ENCODE peak calls at places on chromosomes 16 and 17, in nine cellular contexts. M, I, Y, N, X, L, H, A and F are unnamed samples.

GRCh38 chr16:67967183-67967955 is 1.1 kb downstream of the SLC12A4 start:
- DNase-seq in N (peak; percentile 30), M (no peak), A (no peak), L (peak; percentile 12), Y (no peak), H (no peak), I (no peak), X (no peak), F (peak; percentile 47)

GRCh38 chr17:51260237-51260959 is at the start of gene UTP18:
- DNase-seq in X (peak; percentile 98), A (peak; percentile 95), I (peak; percentile 99), L (peak; percentile 96), N (peak; percentile 97), Y (peak; percentile 97), M (peak; percentile 93), H (peak; percentile 98), F (peak; percentile 99)

GRCh38 chr16:88811600-88811849 is 203 bp downstream of the APRT start:
- DNase-seq in I (no peak), M (no peak), N (no peak), L (no peak), X (no peak), H (no peak), Y (no peak), A (no peak), F (no peak)

GRCh38 chr17:44363613-44364159 is at the start of gene FAM171A2:
- DNase-seq in I (peak; percentile 89), M (peak; percentile 51), X (peak; percentile 75), Y (no peak), A (peak; percentile 52), N (peak; percentile 34), H (peak; percentile 57), L (peak; percentile 62), F (peak; percentile 74)

GRCh38 chr16:86215979-86216585 is 294.2 kb upstream of the FOXF1 start:
- DNase-seq in I (no peak), M (no peak), N (no peak), L (no peak), H (no peak), A (no peak), X (no peak), Y (no peak), F (no peak)

GRCh38 chr17:46841561-46842379 is 9.6 kb upstream of the WNT9B start:
- DNase-seq in Y (no peak), H (peak; percentile 10), M (no peak), A (no peak), N (no peak), X (no peak), L (no peak), I (peak; percentile 57), F (peak; percentile 13)

GRCh38 chr17:77320046-77320445 is 179.3 kb downstream of the SEC14L1 start:
- DNase-seq in L (no peak), Y (no peak), X (no peak), I (no peak), A (no peak), M (no peak), H (peak; percentile 89), N (peak; percentile 63), F (no peak)

GRCh38 chr17:68501074-68501473 is 11.2 kb upstream of the PRKAR1A start:
- DNase-seq in Y (no peak), A (no peak), L (no peak), N (no peak), X (no peak), M (no peak), I (no peak), H (no peak), F (no peak)

GRCh38 chr17:73205326-73205980 is 12.6 kb downstream of the COG1 start:
- DNase-seq in M (no peak), I (no peak), X (no peak), H (no peak), Y (no peak), N (no peak), A (no peak), L (no peak), F (no peak)

GRCh38 chr17:17723354-17724261 is 42.4 kb downstream of the RAI1 start:
- DNase-seq in N (peak; percentile 70), A (no peak), X (no peak), H (peak; percentile 76), M (peak; percentile 21), I (peak; percentile 85), L (peak; percentile 20), Y (no peak), F (peak; percentile 68)

GRCh38 chr16:67951485-67951884 is 7.6 kb upstream of the LCAT start:
- DNase-seq in A (no peak), L (no peak), Y (no peak), X (no peak), I (no peak), M (no peak), H (no peak), N (no peak), F (no peak)